ENCODE peak calls at places on chromosomes 6 and 20, in seven cellular contexts. T, G, S, Y, H, D and W are unnamed samples.

GRCh38 chr20:61082700-61083099 is 169.4 kb upstream of the CDH4 start:
- DNase-seq in T (no peak), G (no peak), S (no peak), Y (no peak), H (no peak), D (no peak), W (no peak)

GRCh38 chr6:143130928-143131327 is 70.2 kb downstream of the AIG1 start:
- DNase-seq in T (no peak), G (no peak), S (no peak), Y (no peak), H (no peak), D (no peak), W (no peak)

GRCh38 chr6:317452-318144 is 25.3 kb downstream of the DUSP22 start:
- DNase-seq in T (no peak), G (no peak), S (no peak), Y (no peak), H (no peak), D (no peak), W (no peak)

GRCh38 chr20:3126527-3126859 is 33.2 kb downstream of the FASTKD5 start:
- DNase-seq in T (no peak), G (no peak), S (no peak), Y (no peak), H (no peak), D (no peak), W (no peak)

GRCh38 chr6:101926149-101926925 is 532.8 kb downstream of the GRIK2 start:
- DNase-seq in T (no peak), G (no peak), S (no peak), Y (no peak), H (no peak), D (no peak), W (no peak)

GRCh38 chr6:144595266-144595665 is 310.1 kb downstream of the UTRN start:
- DNase-seq in T (no peak), G (no peak), S (no peak), Y (no peak), H (no peak), D (no peak), W (no peak)

GRCh38 chr6:50305660-50306059 is 255.9 kb upstream of the DEFB112 start:
- DNase-seq in T (no peak), G (no peak), S (no peak), Y (no peak), H (no peak), D (no peak), W (no peak)

GRCh38 chr20:23242104-23242503 is 108.5 kb upstream of the NXT1 start:
- DNase-seq in T (no peak), G (no peak), S (no peak), Y (no peak), H (no peak), D (no peak), W (no peak)

GRCh38 chr6:107490568-107491058 is 696 bp downstream of the SOBP start:
- DNase-seq in T (no peak), G (no peak), S (no peak), Y (no peak), H (peak), D (no peak), W (no peak)

GRCh38 chr6:132768051-132768517 is 10.4 kb upstream of the VNN2 start:
- DNase-seq in T (peak), G (no peak), S (peak), Y (peak), H (peak), D (no peak), W (no peak)

GRCh38 chr6:33668914-33669313 is 42.6 kb downstream of the UQCC2 start:
- DNase-seq in T (peak), G (no peak), S (no peak), Y (no peak), H (no peak), D (no peak), W (no peak)

GRCh38 chr6:129440691-129441090 is 269.3 kb downstream of the ARHGAP18 start:
- DNase-seq in T (no peak), G (no peak), S (no peak), Y (no peak), H (no peak), D (no peak), W (no peak)

GRCh38 chr6:159838020-159838744 is 38.1 kb downstream of the PNLDC1 start:
- DNase-seq in T (no peak), G (no peak), S (no peak), Y (no peak), H (no peak), D (no peak), W (peak)

GRCh38 chr20:11459090-11459877 is 458.4 kb upstream of the BTBD3 start:
- DNase-seq in T (no peak), G (no peak), S (no peak), Y (no peak), H (no peak), D (no peak), W (no peak)

GRCh38 chr20:25054995-25055629 is 2.8 kb downstream of the ACSS1 start:
- DNase-seq in T (no peak), G (no peak), S (no peak), Y (no peak), H (peak), D (no peak), W (no peak)

GRCh38 chr20:47610247-47610944 is 108.7 kb downstream of the NCOA3 start:
- DNase-seq in T (no peak), G (peak), S (no peak), Y (no peak), H (peak), D (peak), W (peak)

GRCh38 chr20:44085616-44086434 is 101.2 kb downstream of the JPH2 start:
- DNase-seq in T (no peak), G (no peak), S (no peak), Y (no peak), H (no peak), D (no peak), W (no peak)

GRCh38 chr6:34272022-34272926 is 23.5 kb upstream of the SMIM29 start:
- DNase-seq in T (peak), G (no peak), S (peak), Y (no peak), H (peak), D (no peak), W (no peak)

GRCh38 chr6:132726608-132726975 is 12.7 kb upstream of the VNN1 start:
- DNase-seq in T (no peak), G (no peak), S (no peak), Y (no peak), H (no peak), D (no peak), W (no peak)

GRCh38 chr6:144346719-144347446 is 61.7 kb downstream of the UTRN start:
- DNase-seq in T (no peak), G (peak), S (no peak), Y (no peak), H (peak), D (no peak), W (no peak)

GRCh38 chr6:57158658-57159057 is 13.5 kb upstream of the BAG2 start:
- DNase-seq in T (no peak), G (no peak), S (no peak), Y (no peak), H (no peak), D (no peak), W (no peak)

GRCh38 chr20:61883867-61884393 is 181.8 kb downstream of the TAF4 start:
- DNase-seq in T (no peak), G (no peak), S (no peak), Y (no peak), H (no peak), D (no peak), W (no peak)

GRCh38 chr6:123439371-123439770 is 197.4 kb downstream of the TRDN start:
- DNase-seq in T (no peak), G (no peak), S (no peak), Y (no peak), H (no peak), D (no peak), W (no peak)

GRCh38 chr6:113630365-113630737 is 226.8 kb upstream of the MARCKS start:
- DNase-seq in T (no peak), G (no peak), S (no peak), Y (no peak), H (no peak), D (no peak), W (no peak)

GRCh38 chr6:140441256-140441655 is 1066.8 kb upstream of the CITED2 start:
- DNase-seq in T (peak), G (no peak), S (peak), Y (no peak), H (peak), D (no peak), W (no peak)

GRCh38 chr6:86511962-86512361 is 425.4 kb upstream of the HTR1E start:
- DNase-seq in T (no peak), G (no peak), S (no peak), Y (no peak), H (no peak), D (no peak), W (no peak)

GRCh38 chr6:99885051-99885450 is 109.0 kb downstream of the MCHR2 start:
- DNase-seq in T (no peak), G (no peak), S (no peak), Y (no peak), H (no peak), D (no peak), W (no peak)

DNA sequence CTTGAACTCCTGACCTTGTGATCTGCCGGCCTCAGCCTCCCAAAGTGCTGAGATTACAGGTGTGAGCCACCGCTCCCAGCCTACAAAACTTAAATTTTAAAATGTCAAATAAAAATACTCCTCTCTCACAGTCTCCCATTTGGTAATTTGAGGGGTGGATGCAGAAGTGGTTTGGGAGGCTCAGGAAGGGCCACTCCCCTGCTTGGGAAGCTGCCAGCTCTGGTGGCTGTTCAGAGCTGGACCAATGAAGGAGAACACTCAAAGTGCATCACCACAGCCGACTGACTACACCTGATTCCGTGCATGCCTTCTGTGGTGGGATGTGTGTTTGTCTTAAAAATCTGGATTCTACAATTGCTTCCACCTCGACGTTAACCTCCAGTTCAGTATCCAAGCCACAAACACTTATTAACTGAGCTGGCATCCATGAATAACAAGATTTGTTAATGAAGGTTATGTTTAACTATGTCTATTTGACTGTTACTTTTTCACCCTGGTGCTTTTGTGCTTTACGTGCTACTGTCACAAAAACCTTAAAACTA is 137.3 kb downstream of the FOXC1 start:
- DNase-seq in T (no peak), G (no peak), S (no peak), Y (no peak), H (no peak), D (no peak), W (no peak)
- H3K4me3 ChIP-seq in T (no peak), G (no peak), S (no peak), Y (no peak), H (no peak), D (no peak), W (no peak)

DNA sequence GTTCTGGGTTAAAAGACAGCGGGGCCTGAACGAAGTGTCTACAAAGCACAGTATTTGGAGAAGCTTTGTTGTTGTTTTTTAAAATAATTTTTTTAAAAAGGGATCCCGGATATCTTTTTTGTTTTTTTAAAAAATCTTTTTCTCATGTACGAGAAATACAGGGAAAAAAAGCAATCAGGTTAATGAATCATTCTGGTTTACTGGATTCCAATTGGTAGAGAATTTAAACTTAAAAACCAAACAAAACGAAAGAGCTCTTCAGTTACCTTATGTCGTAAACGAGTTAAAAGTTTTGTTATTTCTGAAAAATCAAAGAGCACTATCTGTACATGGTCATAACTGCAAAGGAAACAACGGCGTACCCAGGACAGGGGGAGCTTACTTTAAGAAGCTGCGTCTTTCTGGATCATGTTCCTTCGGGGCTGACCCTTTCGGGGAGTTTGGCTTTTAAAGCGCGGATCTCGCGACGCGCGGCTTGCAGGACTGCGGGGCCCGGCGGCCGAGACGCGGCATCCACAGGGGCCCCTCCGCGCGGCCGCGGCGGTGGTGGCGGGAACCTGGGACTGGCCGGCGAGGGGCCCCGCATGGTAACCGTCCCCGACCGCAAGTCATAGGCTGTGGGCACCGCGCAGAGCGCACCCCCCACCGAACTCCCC is 927 bp downstream of the IL20RA start:
- DNase-seq in T (peak), G (peak), S (peak), Y (peak), H (peak), D (peak), W (no peak)
- H3K27ac ChIP-seq in T (no peak), G (no peak), S (peak), Y (no peak), H (peak), D (no peak), W (no peak)

GRCh38 chr6:163947276-163947675 is 532.8 kb downstream of the QKI start:
- DNase-seq in T (no peak), G (no peak), S (no peak), Y (no peak), H (no peak), D (no peak), W (no peak)
- H3K4me3 ChIP-seq in T (no peak), G (no peak), S (no peak), Y (no peak), H (no peak), D (no peak), W (no peak)

DNA sequence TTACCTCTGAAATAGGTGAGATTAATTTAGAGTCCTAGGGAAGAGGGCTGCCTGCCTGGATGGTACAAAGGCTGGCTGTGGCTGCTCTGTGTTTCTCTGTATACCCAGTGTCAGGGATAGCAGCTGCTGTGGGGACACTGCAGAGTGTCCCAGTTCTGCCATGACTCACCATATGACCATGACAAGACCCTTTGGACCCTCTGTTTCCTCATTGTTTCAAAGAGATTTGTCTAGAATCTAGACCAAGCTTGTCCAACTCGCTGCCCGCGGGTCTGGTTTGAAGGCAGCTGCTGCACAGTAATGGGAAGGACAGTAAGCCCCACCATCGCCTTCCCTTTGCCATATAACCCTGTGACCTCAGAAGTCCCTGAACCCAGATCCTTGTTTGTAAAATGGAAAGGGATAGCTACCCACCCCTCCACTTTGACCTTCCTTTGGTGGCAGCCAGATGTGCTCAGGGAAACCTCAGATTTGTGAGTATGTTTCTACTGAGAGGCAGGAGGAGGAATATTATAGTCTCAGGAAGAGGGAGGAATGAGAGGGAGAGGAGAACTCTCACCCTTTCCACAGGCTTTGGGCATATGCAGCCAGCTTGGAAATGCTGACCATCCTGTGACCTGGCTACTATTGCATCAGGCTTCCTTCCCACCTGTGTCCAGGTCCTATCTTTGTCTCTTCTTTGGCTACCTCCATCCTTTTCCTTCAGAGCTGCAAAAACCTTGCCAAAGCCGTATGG is 14.0 kb downstream of the PLCG1 start:
- DNase-seq in T (no peak), G (no peak), S (no peak), Y (no peak), H (no peak), D (no peak), W (no peak)
- H3K27ac ChIP-seq in T (peak), G (no peak), S (peak), Y (no peak), H (no peak), D (no peak), W (no peak)

GRCh38 chr20:51750037-51750769 is 18.0 kb downstream of the ATP9A start:
- DNase-seq in T (peak), G (peak), S (peak), Y (no peak), H (peak), D (no peak), W (no peak)
- H3K4me3 ChIP-seq in T (no peak), G (no peak), S (no peak), Y (no peak), H (no peak), D (no peak), W (no peak)

GRCh38 chr6:105560611-105561066 is 157.8 kb upstream of the PREP start:
- DNase-seq in T (no peak), G (no peak), S (no peak), Y (no peak), H (no peak), D (no peak), W (no peak)
- H3K27ac ChIP-seq in T (no peak), G (no peak), S (no peak), Y (no peak), H (no peak), D (no peak), W (no peak)

GRCh38 chr6:135043854-135044253 is 10.8 kb downstream of the HBS1L start:
- DNase-seq in T (peak), G (no peak), S (no peak), Y (no peak), H (no peak), D (no peak), W (no peak)
- H3K4me3 ChIP-seq in T (no peak), G (no peak), S (no peak), Y (no peak), H (no peak), D (no peak), W (no peak)

GRCh38 chr6:40723967-40724366 is 136.8 kb upstream of the LRFN2 start:
- DNase-seq in T (no peak), G (no peak), S (no peak), Y (no peak), H (no peak), D (no peak), W (no peak)

GRCh38 chr6:40721252-40721936 is 134.2 kb upstream of the LRFN2 start:
- DNase-seq in T (no peak), G (no peak), S (no peak), Y (no peak), H (no peak), D (no peak), W (no peak)

GRCh38 chr6:40722553-40723258 is 135.5 kb upstream of the LRFN2 start:
- DNase-seq in T (no peak), G (no peak), S (no peak), Y (no peak), H (no peak), D (no peak), W (no peak)

GRCh38 chr6:40720375-40720748 is 133.2 kb upstream of the LRFN2 start:
- DNase-seq in T (no peak), G (no peak), S (no peak), Y (no peak), H (no peak), D (no peak), W (no peak)

GRCh38 chr6:40722081-40722480 is 134.9 kb upstream of the LRFN2 start:
- DNase-seq in T (no peak), G (no peak), S (no peak), Y (no peak), H (no peak), D (no peak), W (no peak)
- H3K27ac ChIP-seq in T (no peak), G (no peak), S (no peak), Y (no peak), H (no peak), D (no peak), W (no peak)